ENCODE peak calls at places on chromosomes 11 and 22, in six cellular contexts. A is COR-L47, X is gastrocnemius medialis, V is uterus, F is RWPE1, W is HEK293T. Q is an unnamed sample.

GRCh38 chr22:43774318-43774717 is 37.8 kb downstream of the EFCAB6 start:
- DNase-seq in W (no peak), A (no peak), F (no peak), X (no peak), V (no peak), Q (no peak)

GRCh38 chr11:124783002-124783401 is 17.2 kb downstream of the MSANTD2 start:
- DNase-seq in V (no peak), W (no peak), F (no peak), X (no peak), A (no peak), Q (no peak)

GRCh38 chr11:8870461-8871282 is 40.3 kb upstream of the AKIP1 start:
- DNase-seq in W (peak; percentile 71), X (no peak), V (peak; percentile 66), F (peak; percentile 45), A (peak; percentile 50), Q (peak; percentile 55)

GRCh38 chr22:42932857-42933782 is 76.0 kb upstream of the ARFGAP3 start:
- DNase-seq in W (no peak), F (no peak), A (no peak), V (no peak), X (no peak), Q (no peak)

GRCh38 chr11:120793150-120793549 is 230.8 kb upstream of the TBCEL start:
- DNase-seq in A (no peak), F (no peak), X (no peak), V (no peak), W (no peak), Q (no peak)

GRCh38 chr11:46065681-46066080 is 55.6 kb downstream of the PHF21A start:
- DNase-seq in F (no peak), V (no peak), W (no peak), X (no peak), A (no peak), Q (peak; percentile 39)

GRCh38 chr22:48955351-48956311 is 872.0 kb downstream of the BRD1 start:
- DNase-seq in X (no peak), F (no peak), V (peak; percentile 3), W (no peak), A (no peak), Q (no peak)

GRCh38 chr11:93198221-93198650 is 445 bp upstream of the SLC36A4 start:
- DNase-seq in W (no peak), V (no peak), X (no peak), A (no peak), F (no peak), Q (peak; percentile 12)

GRCh38 chr11:86124251-86125233 is 55.7 kb upstream of the PICALM start:
- DNase-seq in W (no peak), F (no peak), X (no peak), V (no peak), A (no peak), Q (no peak)

GRCh38 chr11:65435981-65436411 is 13.4 kb downstream of the NEAT1 start:
- DNase-seq in X (peak; percentile 71), V (no peak), F (no peak), A (no peak), W (no peak), Q (no peak)

GRCh38 chr11:123518496-123519054 is 88.5 kb downstream of the GRAMD1B start:
- DNase-seq in V (no peak), X (no peak), W (no peak), F (no peak), A (no peak), Q (no peak)

Q was measured in foreskin keratinocyte.